ENCODE peak calls at places on chromosomes 16 and 17, in seven cellular contexts. D, W, E, J, G, Y and V are unnamed samples.

GRCh38 chr17:79627766-79628690 is 17.2 kb upstream of the RBFOX3 start:
- DNase-seq in D (no peak), W (no peak), E (no peak), J (no peak), G (no peak), Y (no peak), V (no peak)

GRCh38 chr17:48546924-48547838 is 2.3 kb upstream of the HOXB2 start:
- DNase-seq in D (no peak), W (no peak), E (no peak), J (peak), G (no peak), Y (no peak), V (peak)

GRCh38 chr16:63461248-63461841 is 1425.1 kb upstream of the CDH8 start:
- DNase-seq in D (peak), W (peak), E (no peak), J (no peak), G (no peak), Y (peak), V (peak)

GRCh38 chr16:29700253-29700987 is 21.4 kb downstream of the QPRT start:
- DNase-seq in D (peak), W (peak), E (peak), J (peak), G (peak), Y (peak), V (peak)

GRCh38 chr17:40459646-40460584 is 16.7 kb downstream of the IGFBP4 start:
- DNase-seq in D (no peak), W (no peak), E (no peak), J (no peak), G (no peak), Y (no peak), V (no peak)

GRCh38 chr16:87963400-87963799 is 12.2 kb downstream of the BANP start:
- DNase-seq in D (peak), W (no peak), E (peak), J (no peak), G (peak), Y (peak), V (peak)

GRCh38 chr17:80724723-80725388 is 180.2 kb downstream of the RPTOR start:
- DNase-seq in D (peak), W (peak), E (no peak), J (no peak), G (no peak), Y (peak), V (no peak)

GRCh38 chr16:69373019-69373418 is 12.8 kb downstream of the TERF2 start:
- DNase-seq in D (no peak), W (no peak), E (no peak), J (no peak), G (no peak), Y (no peak), V (no peak)

GRCh38 chr17:49191407-49191916 is 18.9 kb downstream of the GNGT2 start:
- DNase-seq in D (no peak), W (no peak), E (no peak), J (no peak), G (no peak), Y (no peak), V (no peak)

GRCh38 chr17:9269350-9270035 is 248.2 kb downstream of the NTN1 start:
- DNase-seq in D (no peak), W (no peak), E (no peak), J (no peak), G (no peak), Y (no peak), V (no peak)

GRCh38 chr17:48608921-48609505 is 1.8 kb downstream of the HOXB7 start:
- DNase-seq in D (no peak), W (peak), E (no peak), J (no peak), G (no peak), Y (no peak), V (no peak)

GRCh38 chr16:82605863-82606620 is 20.7 kb upstream of the CDH13 start:
- DNase-seq in D (no peak), W (no peak), E (no peak), J (no peak), G (no peak), Y (no peak), V (no peak)

GRCh38 chr17:38702900-38703741 is 2.0 kb upstream of the MLLT6 start:
- DNase-seq in D (peak), W (no peak), E (no peak), J (no peak), G (no peak), Y (no peak), V (no peak)

GRCh38 chr16:425740-426114 is 278 bp downstream of the RAB11FIP3 start:
- DNase-seq in D (no peak), W (peak), E (peak), J (peak), G (no peak), Y (no peak), V (no peak)

GRCh38 chr17:38325221-38325851 is 18.4 kb downstream of the GPR179 start:
- DNase-seq in D (no peak), W (no peak), E (no peak), J (no peak), G (no peak), Y (no peak), V (no peak)

GRCh38 chr17:45227631-45228120 is 6.0 kb downstream of the FMNL1 start:
- DNase-seq in D (no peak), W (no peak), E (peak), J (no peak), G (no peak), Y (no peak), V (no peak)

GRCh38 chr17:57569021-57569420 is 176.1 kb downstream of the CCDC182 start:
- DNase-seq in D (no peak), W (no peak), E (no peak), J (no peak), G (no peak), Y (no peak), V (no peak)

GRCh38 chr17:57943140-57943539 is 12.1 kb downstream of the CUEDC1 start:
- DNase-seq in D (no peak), W (peak), E (no peak), J (no peak), G (no peak), Y (peak), V (no peak)

GRCh38 chr17:48611681-48612455 is 1.1 kb upstream of the HOXB7 start:
- DNase-seq in D (no peak), W (peak), E (no peak), J (no peak), G (no peak), Y (no peak), V (peak)

GRCh38 chr16:20956319-20956718 is 55.7 kb downstream of the LYRM1 start:
- DNase-seq in D (peak), W (no peak), E (no peak), J (peak), G (no peak), Y (no peak), V (no peak)

GRCh38 chr17:75181110-75181509 is 1.6 kb downstream of the SUMO2 start:
- DNase-seq in D (no peak), W (no peak), E (no peak), J (no peak), G (no peak), Y (no peak), V (peak)

GRCh38 chr17:80861360-80861861 is 130.2 kb upstream of the CHMP6 start:
- DNase-seq in D (peak), W (no peak), E (no peak), J (no peak), G (no peak), Y (no peak), V (no peak)

GRCh38 chr16:14321542-14321941 is 250.4 kb downstream of the MRTFB start:
- DNase-seq in D (peak), W (no peak), E (no peak), J (no peak), G (no peak), Y (no peak), V (no peak)

GRCh38 chr16:85946680-85947510 is 47.9 kb downstream of the IRF8 start:
- DNase-seq in D (no peak), W (no peak), E (no peak), J (no peak), G (no peak), Y (no peak), V (no peak)

GRCh38 chr17:27504188-27504995 is 48.1 kb downstream of the KSR1 start:
- DNase-seq in D (no peak), W (no peak), E (no peak), J (no peak), G (no peak), Y (no peak), V (no peak)

GRCh38 chr17:46818319-46818928 is at the start of gene WNT3:
- DNase-seq in D (no peak), W (no peak), E (peak), J (no peak), G (peak), Y (peak), V (no peak)

GRCh38 chr17:9021985-9022552 is 759 bp downstream of the NTN1 start:
- DNase-seq in D (no peak), W (no peak), E (no peak), J (peak), G (no peak), Y (peak), V (no peak)

GRCh38 chr17:74864866-74865395 is 5.2 kb upstream of the GRIN2C start:
- DNase-seq in D (peak), W (peak), E (peak), J (peak), G (peak), Y (peak), V (peak)

GRCh38 chr17:73420897-73421296 is 109.1 kb upstream of the CDC42EP4 start:
- DNase-seq in D (peak), W (no peak), E (no peak), J (peak), G (no peak), Y (peak), V (no peak)

GRCh38 chr16:65118866-65119265 is 3.0 kb downstream of the CDH11 start:
- DNase-seq in D (no peak), W (no peak), E (no peak), J (no peak), G (no peak), Y (peak), V (peak)

GRCh38 chr16:1708768-1709180 is 2.8 kb downstream of the MAPK8IP3 start:
- DNase-seq in D (no peak), W (no peak), E (peak), J (peak), G (no peak), Y (no peak), V (no peak)

GRCh38 chr16:76614255-76614654 is 337.1 kb downstream of the CNTNAP4 start:
- DNase-seq in D (no peak), W (no peak), E (no peak), J (no peak), G (no peak), Y (no peak), V (no peak)

GRCh38 chr16:11675561-11676511 is 7.6 kb downstream of the SNN start:
- DNase-seq in D (peak), W (peak), E (no peak), J (no peak), G (no peak), Y (no peak), V (no peak)

GRCh38 chr16:71338193-71338592 is 20.3 kb upstream of the CALB2 start:
- DNase-seq in D (peak), W (peak), E (no peak), J (no peak), G (no peak), Y (peak), V (no peak)

GRCh38 chr16:14286381-14287230 is 215.5 kb downstream of the MRTFB start:
- DNase-seq in D (no peak), W (no peak), E (no peak), J (no peak), G (no peak), Y (no peak), V (peak)

GRCh38 chr16:8113843-8114242 is 476.5 kb downstream of the TMEM114 start:
- DNase-seq in D (no peak), W (no peak), E (no peak), J (no peak), G (no peak), Y (no peak), V (no peak)

GRCh38 chr17:82696916-82697807 is 1.3 kb downstream of the RAB40B start:
- DNase-seq in D (no peak), W (no peak), E (no peak), J (no peak), G (no peak), Y (no peak), V (no peak)

GRCh38 chr16:52597073-52597771 is 50.3 kb upstream of the TOX3 start:
- DNase-seq in D (peak), W (no peak), E (no peak), J (no peak), G (no peak), Y (no peak), V (no peak)

GRCh38 chr17:181213-182163 is at the start of gene DOC2B:
- DNase-seq in D (no peak), W (peak), E (no peak), J (no peak), G (no peak), Y (peak), V (peak)